ENCODE peak calls at places on chromosomes 16 and 17, in seven cellular contexts. X is IMR-90, D is H9, H is mesenchymal stem cell, P is mesendoderm, I is H1, W is trophoblast cell. G is an unnamed sample.

GRCh38 chr17:2057130-2057713 is 2.3 kb downstream of the HIC1 start:
- DNase-seq in X (no peak), D (no peak), H (peak), P (peak), I (peak), W (no peak), G (no peak)

GRCh38 chr16:82756283-82756599 is 129.5 kb downstream of the CDH13 start:
- DNase-seq in X (peak), D (no peak), H (no peak), P (no peak), I (no peak), W (no peak), G (no peak)

GRCh38 chr16:1990336-1991134 is 765 bp downstream of the SYNGR3 start:
- DNase-seq in X (no peak), D (peak), H (no peak), P (peak), I (peak), W (peak), G (no peak)

GRCh38 chr16:20349615-20350014 is 2.9 kb downstream of the UMOD start:
- DNase-seq in X (no peak), D (no peak), H (no peak), P (no peak), I (peak), W (no peak), G (no peak)

GRCh38 chr17:46184696-46185095 is 8.5 kb downstream of the KANSL1 start:
- DNase-seq in X (no peak), D (no peak), H (no peak), P (no peak), I (no peak), W (no peak), G (no peak)

GRCh38 chr17:55266051-55266957 is 1.5 kb downstream of the HLF start:
- DNase-seq in X (no peak), D (peak), H (no peak), P (peak), I (peak), W (no peak), G (no peak)

GRCh38 chr17:82370471-82371332 is 863 bp upstream of the UTS2R start:
- DNase-seq in X (no peak), D (no peak), H (no peak), P (no peak), I (no peak), W (no peak), G (no peak)

GRCh38 chr17:82892869-82893565 is 53.2 kb upstream of the ZNF750 start:
- DNase-seq in X (peak), D (no peak), H (no peak), P (no peak), I (no peak), W (no peak), G (no peak)

DNA sequence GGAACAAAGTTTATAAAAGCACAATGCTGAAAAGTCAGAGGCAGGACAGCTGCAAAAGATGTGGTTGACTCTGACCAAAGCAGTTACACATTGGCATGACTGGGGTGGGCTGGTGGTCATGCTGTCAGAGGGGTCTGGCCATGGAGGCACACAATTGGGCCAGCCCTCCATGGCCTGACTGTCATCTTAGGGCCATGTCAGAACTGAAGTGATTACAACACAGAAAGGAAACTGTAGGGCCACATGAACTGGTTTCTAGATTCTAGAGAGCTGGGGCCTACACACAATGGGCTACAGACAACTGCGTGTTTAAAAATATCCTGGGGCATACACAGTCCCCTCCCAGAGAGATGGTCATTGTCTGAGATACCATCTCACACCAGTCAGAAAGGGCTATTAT is 380.6 kb downstream of the GRIN2A start:
- DNase-seq in X (no peak), D (no peak), H (no peak), P (no peak), I (no peak), W (no peak), G (no peak)
- H3K4ac ChIP-seq in X (no peak), D (no peak), H (no peak), P (no peak), I (no peak), W (no peak), G (no peak)

DNA sequence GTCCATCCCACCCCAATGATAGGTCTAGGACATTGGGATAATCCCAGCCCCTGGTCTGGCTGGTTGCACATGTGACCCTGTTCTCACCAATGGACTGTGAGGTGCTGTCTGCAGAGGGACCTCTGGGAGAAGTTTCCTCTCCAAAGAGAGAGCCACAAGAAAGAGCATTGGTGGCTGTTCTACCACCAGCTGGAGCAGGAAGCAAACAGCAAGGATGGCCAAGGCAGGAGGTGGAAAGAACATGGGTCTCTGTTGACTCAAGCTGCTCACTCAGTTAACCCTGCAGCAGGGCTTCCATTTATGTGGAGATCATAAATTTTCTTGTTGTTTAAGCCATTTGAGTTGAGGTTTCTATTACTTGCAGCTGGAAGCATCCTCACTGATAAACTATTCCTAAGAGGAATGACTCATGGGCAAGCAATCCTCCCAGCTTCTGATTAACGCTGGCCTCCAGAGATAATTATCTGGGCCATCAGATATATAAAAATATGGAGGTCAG is 52.5 kb downstream of the CYB5B start:
- DNase-seq in X (peak), D (no peak), H (peak), P (peak), I (no peak), W (peak), G (no peak)
- H3K18ac ChIP-seq in X (peak), D (no peak), H (peak), P (no peak), I (no peak), W (no peak), G (no peak)

DNA sequence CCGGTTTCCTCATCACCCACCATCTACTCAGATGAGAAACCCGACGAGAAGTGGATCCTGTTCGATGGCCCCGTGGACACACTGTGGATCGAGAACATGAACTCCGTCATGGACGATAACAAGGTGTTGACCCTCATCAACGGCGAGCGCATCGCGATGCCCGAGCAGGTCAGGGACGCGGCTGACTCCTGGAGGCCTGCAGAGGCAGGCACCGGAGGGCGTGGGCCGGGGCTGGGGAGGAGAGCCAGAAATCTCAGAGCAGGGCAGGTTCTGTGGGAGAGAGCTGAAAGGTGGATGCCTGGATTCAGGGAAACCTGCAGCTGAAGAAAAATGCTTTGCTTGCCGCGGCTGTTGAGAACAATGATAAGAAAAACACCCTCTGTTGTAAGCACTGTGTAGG is 47.2 kb upstream of the KDM6B start:
- DNase-seq in X (no peak), D (no peak), H (no peak), P (no peak), I (no peak), W (no peak), G (no peak)
- H2BK5ac ChIP-seq in X (no peak), D (no peak), H (no peak), P (no peak), I (no peak), W (no peak), G (no peak)

DNA sequence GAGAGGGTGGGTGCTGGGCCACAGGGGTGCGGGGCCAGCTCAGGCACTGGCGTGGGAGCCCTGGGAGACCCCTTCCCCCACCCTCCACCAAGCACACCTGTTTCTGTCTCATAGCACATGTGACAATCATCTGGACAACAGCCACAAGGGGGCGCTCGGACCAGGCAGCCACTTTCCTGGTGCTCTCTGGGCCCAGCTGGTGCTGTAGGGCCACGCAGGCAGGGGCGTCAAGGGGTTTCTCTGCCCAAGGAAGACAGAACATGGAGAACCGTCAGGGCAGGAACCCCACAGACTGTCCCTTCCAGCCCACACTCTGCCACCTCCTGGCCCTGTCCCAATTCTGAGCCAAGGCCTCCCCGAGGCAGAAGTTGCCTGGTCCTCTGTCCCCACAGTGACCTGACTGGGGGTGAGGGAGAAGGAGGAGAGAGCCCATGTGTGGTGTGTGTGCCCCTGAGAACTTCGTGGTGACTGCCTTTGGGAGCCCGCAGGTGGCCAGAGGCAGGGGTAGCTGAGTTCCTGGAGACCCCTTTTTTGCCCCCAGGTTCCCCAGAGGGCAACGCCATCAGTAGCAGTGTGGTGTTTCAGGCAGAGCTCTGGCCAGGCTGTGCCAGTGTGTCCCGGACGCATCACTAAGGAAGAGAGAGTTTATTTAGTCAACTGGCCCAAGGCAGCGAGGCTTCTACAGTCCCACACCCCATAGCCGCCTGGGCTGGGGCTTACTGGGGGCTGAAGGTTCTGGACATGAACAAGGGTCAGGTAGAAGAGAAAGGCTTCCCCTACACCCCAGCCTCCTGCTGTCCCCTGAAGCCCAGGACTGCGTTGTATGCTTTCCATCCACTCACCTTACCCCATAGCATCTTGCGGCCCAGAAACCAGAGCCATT is 3.1 kb upstream of the SETD6 start:
- DNase-seq in X (peak), D (peak), H (peak), P (peak), I (peak), W (peak), G (no peak)
- H3K4ac ChIP-seq in X (no peak), D (no peak), H (no peak), P (no peak), I (no peak), W (no peak), G (no peak)

GRCh38 chr16:85225291-85225690 is 113.0 kb upstream of the CIBAR2 start:
- DNase-seq in X (no peak), D (no peak), H (peak), P (no peak), I (no peak), W (no peak), G (no peak)
- H3K18ac ChIP-seq in X (no peak), D (no peak), H (peak), P (no peak), I (no peak), W (no peak), G (peak)

GRCh38 chr17:42844761-42845555 is 578 bp downstream of the AOC2 start:
- DNase-seq in X (no peak), D (no peak), H (no peak), P (no peak), I (no peak), W (no peak), G (no peak)
- H2BK5ac ChIP-seq in X (no peak), D (no peak), H (no peak), P (no peak), I (no peak), W (no peak), G (no peak)

GRCh38 chr16:81634380-81635121 is 144.5 kb upstream of the PLCG2 start:
- DNase-seq in X (peak), D (no peak), H (peak), P (peak), I (no peak), W (no peak), G (no peak)
- H3K4ac ChIP-seq in X (no peak), D (no peak), H (no peak), P (no peak), I (no peak), W (peak), G (no peak)

G was measured in neuronal stem cell.